ENCODE peak calls at places on chromosome X, in six cellular contexts. L is K562, F is GM12878, B is HepG2, G is A549, K is upper lobe of left lung. N is an unnamed sample.

GRCh38 chrX:53714580-53715335 is 28.2 kb upstream of the HUWE1 start:
- ATAC-seq in B (no peak), L (peak), F (peak), G (no peak), K (peak), N (no peak)

GRCh38 chrX:104335765-104336164 is 81.0 kb upstream of the ESX1 start:
- ATAC-seq in B (no peak), G (peak), K (no peak), F (no peak), L (no peak), N (no peak)

GRCh38 chrX:111886678-111887077 is 10.7 kb downstream of the TRPC5OS start:
- ATAC-seq in G (no peak), B (no peak), K (no peak), F (no peak), L (no peak), N (no peak)

GRCh38 chrX:18173494-18174180 is 47.0 kb downstream of the BEND2 start:
- ATAC-seq in B (no peak), F (no peak), G (no peak), K (no peak), L (peak), N (no peak)

GRCh38 chrX:135295944-135296305 is 13.4 kb upstream of the ETDC start:
- ATAC-seq in G (no peak), L (no peak), B (no peak), F (peak), K (peak), N (peak)

GRCh38 chrX:56000169-56000568 is 232.0 kb upstream of the KLF8 start:
- ATAC-seq in F (no peak), L (no peak), G (no peak), K (no peak), B (no peak), N (peak)

GRCh38 chrX:1355131-1355799 is 18.7 kb downstream of the IL3RA start:
- ATAC-seq in L (no peak), F (peak), K (peak), G (peak), B (peak), N (no peak)

GRCh38 chrX:39769748-39770147 is 328.0 kb downstream of the BCOR start:
- ATAC-seq in G (no peak), L (no peak), B (no peak), K (no peak), F (no peak), N (no peak)

GRCh38 chrX:110120025-110120424 is 117.1 kb downstream of the TMEM164 start:
- ATAC-seq in F (no peak), B (no peak), L (no peak), G (peak), K (peak), N (no peak)

GRCh38 chrX:69074726-69075125 is 90.5 kb downstream of the PJA1 start:
- ATAC-seq in G (no peak), B (no peak), F (no peak), L (no peak), K (no peak), N (no peak)

GRCh38 chrX:136344321-136344720 is 43.6 kb downstream of the ADGRG4 start:
- ATAC-seq in G (no peak), F (no peak), K (no peak), L (no peak), B (no peak), N (no peak)

GRCh38 chrX:150752124-150752523 is 58.9 kb downstream of the MTMR1 start:
- ATAC-seq in G (no peak), K (no peak), L (no peak), B (no peak), F (no peak), N (no peak)

GRCh38 chrX:40240844-40241243 is 143.1 kb upstream of the BCOR start:
- ATAC-seq in G (no peak), K (no peak), F (no peak), B (no peak), L (peak), N (no peak)

GRCh38 chrX:123797543-123798447 is 62.1 kb upstream of the XIAP start:
- ATAC-seq in F (peak), K (peak), B (peak), L (no peak), G (peak), N (no peak)

GRCh38 chrX:31272472-31272775 is 200.6 kb upstream of the FTHL17 start:
- ATAC-seq in K (no peak), F (peak), B (no peak), L (no peak), G (no peak), N (no peak)

GRCh38 chrX:131895002-131895401 is 128.1 kb upstream of the STK26 start:
- ATAC-seq in L (peak), G (no peak), K (no peak), B (no peak), F (no peak), N (no peak)

GRCh38 chrX:134670241-134670811 is 12.1 kb upstream of the PLAC1 start:
- ATAC-seq in K (peak), L (no peak), F (no peak), G (peak), B (no peak), N (no peak)

GRCh38 chrX:150566734-150567182 is 1.7 kb upstream of the MTM1 start:
- ATAC-seq in K (no peak), F (no peak), L (no peak), B (no peak), G (no peak), N (no peak)

GRCh38 chrX:10265775-10266174 is 109.0 kb downstream of the CLCN4 start:
- ATAC-seq in L (no peak), G (no peak), K (no peak), B (no peak), F (no peak), N (no peak)

GRCh38 chrX:150364347-150365050 is 1.4 kb downstream of the MAMLD1 start:
- ATAC-seq in B (peak), G (peak), L (no peak), F (peak), K (no peak), N (no peak)

GRCh38 chrX:20267924-20268701 is 1.4 kb upstream of the RPS6KA3 start:
- ATAC-seq in L (no peak), K (peak), B (no peak), G (no peak), F (no peak), N (no peak)

GRCh38 chrX:118226060-118226428 is 109.4 kb upstream of the KLHL13 start:
- ATAC-seq in F (peak), G (peak), K (no peak), L (peak), B (peak), N (no peak)

GRCh38 chrX:69741706-69742105 is 125.8 kb downstream of the EDA start:
- ATAC-seq in F (no peak), L (no peak), B (no peak), G (no peak), K (no peak), N (no peak)

GRCh38 chrX:42869659-42870476 is 91.9 kb upstream of the PPP1R2C start:
- ATAC-seq in B (no peak), L (no peak), G (no peak), F (peak), K (no peak), N (no peak)

GRCh38 chrX:119389214-119389613 is 9.9 kb upstream of the SLC25A43 start:
- ATAC-seq in G (no peak), K (no peak), B (peak), F (no peak), L (no peak), N (no peak)

GRCh38 chrX:46447384-46447783 is 97.8 kb downstream of the ZNF674 start:
- ATAC-seq in G (peak), B (peak), K (no peak), F (peak), L (peak), N (peak)

GRCh38 chrX:46444011-46444410 is 101.2 kb downstream of the ZNF674 start:
- ATAC-seq in B (peak), G (no peak), L (no peak), K (no peak), F (no peak), N (no peak)

DNA sequence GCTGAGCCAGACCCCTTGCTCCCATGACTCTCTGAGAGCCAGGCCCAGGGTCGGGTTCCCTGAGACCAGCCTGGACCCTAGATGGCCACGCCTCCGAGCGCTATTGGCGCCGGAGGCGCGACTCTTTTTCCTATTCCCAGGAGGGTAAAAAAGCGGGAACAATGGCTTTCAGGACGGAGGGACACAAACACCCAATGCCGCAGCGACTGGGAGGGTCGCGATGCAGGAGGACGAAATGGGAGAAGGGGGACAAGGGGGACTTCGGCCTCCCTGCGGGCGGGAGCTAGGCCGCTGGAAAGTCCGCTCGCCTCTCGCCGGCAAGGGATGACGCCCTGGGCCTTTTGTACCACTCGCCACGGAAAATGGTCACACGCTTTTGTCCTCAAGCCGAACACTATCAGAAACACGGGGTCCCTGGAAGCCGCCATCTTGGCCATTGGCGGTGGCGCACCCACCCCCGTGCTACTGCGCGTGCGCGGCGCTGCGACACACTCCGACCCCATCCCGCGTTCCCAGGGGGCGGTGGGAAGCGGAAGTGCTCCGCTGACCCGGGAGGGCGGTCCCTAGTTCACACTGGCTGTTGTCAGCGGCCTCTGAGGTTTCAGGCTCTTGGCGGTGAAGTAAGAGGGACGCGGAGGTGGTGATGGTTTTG is 98.4 kb downstream of the ZNF674 start:
- ATAC-seq in L (peak), K (peak), B (peak), F (peak), G (peak), N (peak)
- TF ChIP-seq EP300 in L (no peak), K (no peak), B (no peak), F (no peak), G (no peak), N (no peak)

GRCh38 chrX:154547245-154548027 is at the start of gene IKBKG:
- ATAC-seq in F (peak), K (peak), B (peak), G (peak), L (peak), N (peak)
- H3K27ac ChIP-seq in F (peak), K (peak), B (peak), G (peak), L (peak), N (peak)

GRCh38 chrX:47129157-47129878 is 15.2 kb downstream of the NDUFB11 start:
- ATAC-seq in G (peak), F (peak), K (peak), B (peak), L (peak), N (peak)

GRCh38 chrX:47133493-47133892 is 11.0 kb downstream of the NDUFB11 start:
- ATAC-seq in K (no peak), B (no peak), F (no peak), G (no peak), L (no peak), N (no peak)

GRCh38 chrX:47129879-47130358 is 14.6 kb downstream of the NDUFB11 start:
- ATAC-seq in K (no peak), G (no peak), B (no peak), L (no peak), F (no peak), N (no peak)
- TF ChIP-seq EP300 in K (no peak), G (no peak), B (no peak), L (no peak), F (no peak), N (no peak)

GRCh38 chrX:45727761-45728160 is 527.1 kb upstream of the DIPK2B start:
- ATAC-seq in L (no peak), G (no peak), K (no peak), B (no peak), F (no peak), N (no peak)

GRCh38 chrX:45719751-45720501 is 519.2 kb upstream of the DIPK2B start:
- ATAC-seq in L (no peak), B (no peak), K (no peak), G (no peak), F (no peak), N (no peak)

GRCh38 chrX:45716747-45717146 is 516.1 kb upstream of the DIPK2B start:
- ATAC-seq in F (no peak), L (no peak), G (no peak), K (no peak), B (no peak), N (no peak)

GRCh38 chrX:45718676-45719075 is 518.0 kb upstream of the DIPK2B start:
- ATAC-seq in F (no peak), G (no peak), K (no peak), B (no peak), L (no peak), N (no peak)

GRCh38 chrX:45722471-45722870 is 521.8 kb upstream of the DIPK2B start:
- ATAC-seq in B (no peak), F (no peak), K (no peak), G (no peak), L (no peak), N (no peak)
- H3K27ac ChIP-seq in B (no peak), F (no peak), K (no peak), G (no peak), L (no peak), N (no peak)

DNA sequence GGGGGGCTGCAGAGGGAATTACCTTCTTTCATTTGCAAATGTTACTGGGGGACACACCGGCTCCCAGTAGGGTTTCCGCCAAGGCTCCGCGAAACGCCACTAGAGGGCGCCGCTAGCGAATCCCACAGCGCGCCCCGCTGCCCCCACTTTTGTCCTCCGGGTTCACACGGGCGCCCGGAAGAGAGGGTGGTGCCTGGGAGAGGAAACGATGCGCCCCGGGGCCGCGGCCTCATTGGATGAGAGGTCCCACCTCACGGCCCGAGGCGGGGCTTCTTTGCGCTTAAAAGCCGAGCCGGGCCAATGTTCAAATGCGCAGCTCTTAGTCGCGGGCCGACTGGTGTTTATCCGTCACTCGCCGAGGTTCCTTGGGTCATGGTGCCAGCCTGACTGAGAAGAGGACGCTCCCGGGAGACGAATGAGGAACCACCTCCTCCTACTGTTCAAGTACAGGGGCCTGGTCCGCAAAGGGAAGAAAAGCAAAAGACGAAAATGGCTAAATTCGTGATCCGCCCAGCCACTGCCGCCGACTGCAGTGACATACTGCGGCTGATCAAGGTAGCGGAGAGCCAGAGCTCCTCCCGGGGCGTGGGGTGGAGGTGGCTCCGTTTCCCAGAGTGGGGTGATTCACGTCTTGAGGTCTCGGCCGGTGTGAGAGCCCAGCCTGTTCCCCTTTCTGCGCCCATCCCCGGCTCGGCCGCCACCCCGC is at the start of gene SAT1:
- ATAC-seq in F (peak), K (peak), B (peak), L (peak), G (peak), N (peak)
- TF ChIP-seq EP300 in F (no peak), K (no peak), B (no peak), L (peak), G (no peak), N (no peak)

GRCh38 chrX:45750639-45751038 is 550.0 kb upstream of the DIPK2B start:
- ATAC-seq in F (no peak), K (peak), G (no peak), L (no peak), B (no peak), N (peak)
- H3K27ac ChIP-seq in F (no peak), K (no peak), G (no peak), L (no peak), B (no peak), N (peak)